ENCODE peak calls at places on chromosomes 2 and 18, in ten cellular contexts. S is neuronal stem cell; G is A673; Q is heart left ventricle; C is tibial nerve; L is CD8-positive, alpha-beta T cell; A is osteoblast; W is neural progenitor cell; T is MM.1S; V is cardiac muscle cell. F is an unnamed sample. For H3K4me1, the result is how much of the 10 kb centered on the place peaks cover.

GRCh38 chr18:47422524-47422923 is 171.1 kb upstream of the SKOR2 start:
- DNase-seq in S (no peak), G (peak), Q (no peak), C (no peak), L (no peak), A (no peak), W (peak), T (no peak), V (no peak), F (peak)

GRCh38 chr2:183995632-183996031 is 602.7 kb upstream of the ZNF804A start:
- DNase-seq in S (no peak), G (no peak), Q (no peak), C (no peak), L (no peak), A (no peak), W (no peak), T (no peak), V (no peak), F (no peak)

GRCh38 chr2:223117533-223117932 is 65.5 kb downstream of the KCNE4 start:
- DNase-seq in S (no peak), G (peak), Q (no peak), C (no peak), L (no peak), A (no peak), W (no peak), T (no peak), V (no peak), F (no peak)

GRCh38 chr2:144010096-144010495 is 509.8 kb downstream of the ZEB2 start:
- DNase-seq in S (no peak), G (no peak), Q (no peak), C (no peak), L (no peak), A (no peak), W (no peak), T (no peak), V (no peak), F (no peak)

GRCh38 chr2:142140434-142140845 is 9.6 kb upstream of the LRP1B start:
- DNase-seq in S (peak), G (peak), Q (no peak), C (no peak), L (no peak), A (no peak), W (peak), T (peak), V (peak), F (no peak)

GRCh38 chr2:29117636-29118303 is 2.6 kb downstream of the CLIP4 start:
- DNase-seq in S (no peak), G (peak), Q (no peak), C (no peak), L (no peak), A (peak), W (no peak), T (no peak), V (peak), F (no peak)

GRCh38 chr2:184685999-184686841 is 87.9 kb downstream of the ZNF804A start:
- DNase-seq in S (no peak), G (no peak), Q (no peak), C (no peak), L (no peak), A (peak), W (no peak), T (no peak), V (peak), F (peak)

GRCh38 chr18:36187826-36188721 is 777 bp downstream of the MOCOS start:
- DNase-seq in S (no peak), G (no peak), Q (no peak), C (no peak), L (no peak), A (peak), W (peak), T (no peak), V (peak), F (peak)

GRCh38 chr2:229446316-229446715 is 175.2 kb upstream of the PID1 start:
- DNase-seq in S (no peak), G (no peak), Q (no peak), C (no peak), L (no peak), A (no peak), W (no peak), T (no peak), V (no peak), F (no peak)

GRCh38 chr2:19993731-19994130 is 3.8 kb upstream of the WDR35 start:
- DNase-seq in S (no peak), G (no peak), Q (no peak), C (no peak), L (no peak), A (no peak), W (no peak), T (no peak), V (no peak), F (no peak)

GRCh38 chr18:1408331-1408835 is 503.7 kb downstream of the ADCYAP1 start:
- DNase-seq in S (no peak), G (no peak), Q (no peak), C (no peak), L (no peak), A (no peak), W (no peak), T (no peak), V (no peak), F (no peak)

GRCh38 chr2:30232027-30232800 is 880 bp downstream of the LBH start:
- DNase-seq in S (peak), G (peak), Q (peak), C (no peak), L (peak), A (peak), W (peak), T (no peak), V (peak), F (peak)

GRCh38 chr2:234444888-234445287 is 52.0 kb downstream of the ARL4C start:
- DNase-seq in S (no peak), G (no peak), Q (peak), C (no peak), L (no peak), A (peak), W (no peak), T (no peak), V (peak), F (no peak)

DNA sequence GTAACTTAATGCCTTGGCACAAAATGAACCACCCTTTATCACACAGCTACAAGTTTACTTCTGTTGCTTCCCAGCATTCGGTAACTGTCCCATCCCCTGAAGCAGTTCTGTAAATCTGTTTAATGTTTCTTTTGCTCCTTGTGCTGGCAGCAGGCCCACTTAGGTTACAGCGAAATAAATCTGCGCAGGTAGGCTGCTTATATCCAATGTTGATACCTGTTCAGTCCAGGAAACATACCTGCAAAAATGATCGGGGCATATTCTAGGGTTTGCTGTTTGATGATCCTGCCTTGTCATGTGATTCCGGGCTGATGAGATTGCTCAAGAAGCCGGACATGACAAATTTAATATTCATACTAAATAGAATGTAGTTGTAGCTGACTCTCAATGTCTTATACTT is 23.3 kb downstream of the PELI1 start:
- DNase-seq in S (no peak), G (no peak), Q (no peak), C (no peak), L (no peak), A (no peak), W (no peak), T (no peak), V (no peak), F (no peak)
- H3K4me1 ChIP-seq in S (under half), G (under half), Q (under half), C (under half), L (under half), A (under half), W (under half), T (under half), V (under half), F (under half)

DNA sequence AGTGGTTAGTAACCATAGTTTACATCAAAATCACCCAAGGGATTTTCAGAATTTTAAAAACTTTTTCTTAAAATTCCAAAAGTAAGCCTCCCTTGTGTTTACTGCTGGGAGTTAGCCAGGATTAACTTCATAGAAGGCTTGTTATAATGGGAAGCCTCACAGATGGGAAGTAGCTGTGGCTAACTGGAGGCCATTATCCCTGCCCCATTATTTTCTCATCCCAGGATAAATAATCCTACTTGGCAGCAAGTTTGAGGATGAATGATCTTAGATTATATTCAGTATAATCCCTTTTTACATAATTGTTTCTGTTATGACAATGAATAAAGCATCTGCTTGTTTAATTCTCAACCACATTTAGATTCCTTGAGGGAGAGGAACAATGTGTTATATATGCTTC is 25.5 kb downstream of the PLEK start:
- DNase-seq in S (no peak), G (peak), Q (no peak), C (no peak), L (no peak), A (no peak), W (no peak), T (no peak), V (no peak), F (no peak)
- H3K4me1 ChIP-seq in S (under half), G (under half), Q (under half), C (under half), L (under half), A (under half), W (under half), T (under half), V (under half), F (under half)

GRCh38 chr2:167966367-167966766 is 281.0 kb downstream of the STK39 start:
- DNase-seq in S (no peak), G (no peak), Q (no peak), C (no peak), L (no peak), A (no peak), W (no peak), T (no peak), V (no peak), F (no peak)

GRCh38 chr2:167963899-167964649 is 283.3 kb downstream of the STK39 start:
- DNase-seq in S (no peak), G (no peak), Q (no peak), C (no peak), L (no peak), A (no peak), W (no peak), T (no peak), V (no peak), F (no peak)

GRCh38 chr2:167965907-167966306 is 281.5 kb downstream of the STK39 start:
- DNase-seq in S (no peak), G (no peak), Q (no peak), C (no peak), L (no peak), A (no peak), W (no peak), T (no peak), V (no peak), F (no peak)

GRCh38 chr2:167962436-167963226 is 284.8 kb downstream of the STK39 start:
- DNase-seq in S (no peak), G (no peak), Q (no peak), C (no peak), L (no peak), A (no peak), W (no peak), T (no peak), V (no peak), F (no peak)

GRCh38 chr2:167964650-167965404 is 282.6 kb downstream of the STK39 start:
- DNase-seq in S (no peak), G (peak), Q (no peak), C (no peak), L (no peak), A (no peak), W (peak), T (no peak), V (peak), F (no peak)
- H3K4me1 ChIP-seq in S (under half), G (under half), Q (under half), C (under half), L (under half), A (under half), W (under half), T (under half), V (under half), F (under half)

DNA sequence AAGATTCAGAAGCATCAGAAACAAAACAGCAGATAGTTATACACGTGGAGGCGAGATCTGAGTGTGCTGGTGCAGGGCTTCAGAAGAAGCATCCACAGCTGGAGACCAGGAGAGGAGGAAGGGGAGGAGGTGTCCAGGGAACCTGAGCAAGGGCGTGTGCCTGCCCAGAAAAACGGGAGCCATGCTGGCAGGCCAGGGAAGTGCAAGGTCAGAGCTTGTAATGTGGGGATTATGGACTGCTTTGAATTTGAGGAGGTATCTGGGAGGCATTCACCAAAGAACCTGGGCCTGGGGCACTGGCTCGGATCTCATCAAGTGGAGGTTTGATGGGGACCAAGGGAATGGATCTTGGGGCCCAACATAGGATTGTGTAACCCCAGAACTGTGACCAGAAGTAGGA is 12.7 kb downstream of the PSD4 start:
- DNase-seq in S (no peak), G (no peak), Q (no peak), C (no peak), L (no peak), A (no peak), W (no peak), T (no peak), V (no peak), F (no peak)
- H3K4me1 ChIP-seq in S (under half), G (under half), Q (under half), C (under half), L (half or more), A (under half), W (under half), T (under half), V (under half), F (under half)

GRCh38 chr2:64866797-64867196 is 122.4 kb upstream of the SLC1A4 start:
- DNase-seq in S (no peak), G (no peak), Q (no peak), C (peak), L (no peak), A (peak), W (no peak), T (no peak), V (peak), F (no peak)

GRCh38 chr2:64867253-64867996 is 121.8 kb upstream of the SLC1A4 start:
- DNase-seq in S (no peak), G (no peak), Q (no peak), C (no peak), L (no peak), A (no peak), W (no peak), T (no peak), V (no peak), F (no peak)

GRCh38 chr2:64865073-64865830 is 123.9 kb upstream of the SLC1A4 start:
- DNase-seq in S (peak), G (peak), Q (peak), C (no peak), L (peak), A (peak), W (peak), T (peak), V (peak), F (peak)

GRCh38 chr2:64863097-64863820 is 125.9 kb upstream of the SLC1A4 start:
- DNase-seq in S (no peak), G (no peak), Q (no peak), C (no peak), L (no peak), A (no peak), W (no peak), T (no peak), V (no peak), F (no peak)

DNA sequence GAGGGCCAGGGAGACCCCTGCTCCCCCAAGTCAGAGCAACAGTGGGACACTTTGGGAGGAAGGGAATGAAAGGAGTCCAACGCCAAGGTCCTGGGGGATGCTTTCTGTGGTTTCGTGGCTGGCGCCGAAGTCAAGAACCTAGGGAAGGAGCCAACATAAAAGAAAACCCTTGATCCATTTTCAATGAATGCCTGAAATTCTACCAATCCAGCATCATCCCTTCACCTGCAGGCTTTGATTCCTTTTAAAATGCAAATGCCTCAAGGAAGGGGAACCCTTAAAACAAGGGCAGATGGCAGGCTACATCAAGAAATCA is 123.4 kb upstream of the SLC1A4 start:
- DNase-seq in S (peak), G (no peak), Q (no peak), C (no peak), L (no peak), A (no peak), W (no peak), T (no peak), V (no peak), F (no peak)
- H3K4me1 ChIP-seq in S (under half), G (under half), Q (under half), C (under half), L (under half), A (under half), W (under half), T (under half), V (under half), F (under half)

DNA sequence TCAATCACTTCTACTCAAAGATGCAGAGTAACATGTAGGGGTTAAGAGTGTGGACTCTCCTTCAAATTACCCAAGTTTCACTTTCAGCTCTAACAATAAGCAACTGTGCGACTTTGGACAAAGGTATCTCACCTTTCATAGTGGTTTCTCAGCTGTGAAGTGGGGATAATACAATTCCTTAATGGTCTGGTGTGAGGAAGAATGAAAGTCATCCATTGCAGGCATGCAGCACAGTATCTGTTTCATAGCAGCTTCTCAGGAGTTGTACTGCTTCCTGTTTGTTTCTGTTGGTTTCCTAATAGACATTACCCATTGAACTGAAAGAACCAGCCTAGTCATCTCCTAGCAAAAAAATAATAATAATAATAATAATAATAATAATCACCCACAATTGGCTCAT is 74.4 kb downstream of the DDX18 start:
- DNase-seq in S (no peak), G (no peak), Q (no peak), C (no peak), L (no peak), A (no peak), W (no peak), T (peak), V (no peak), F (no peak)
- H3K4me1 ChIP-seq in S (under half), G (under half), Q (under half), C (under half), L (under half), A (under half), W (under half), T (under half), V (under half), F (under half)

DNA sequence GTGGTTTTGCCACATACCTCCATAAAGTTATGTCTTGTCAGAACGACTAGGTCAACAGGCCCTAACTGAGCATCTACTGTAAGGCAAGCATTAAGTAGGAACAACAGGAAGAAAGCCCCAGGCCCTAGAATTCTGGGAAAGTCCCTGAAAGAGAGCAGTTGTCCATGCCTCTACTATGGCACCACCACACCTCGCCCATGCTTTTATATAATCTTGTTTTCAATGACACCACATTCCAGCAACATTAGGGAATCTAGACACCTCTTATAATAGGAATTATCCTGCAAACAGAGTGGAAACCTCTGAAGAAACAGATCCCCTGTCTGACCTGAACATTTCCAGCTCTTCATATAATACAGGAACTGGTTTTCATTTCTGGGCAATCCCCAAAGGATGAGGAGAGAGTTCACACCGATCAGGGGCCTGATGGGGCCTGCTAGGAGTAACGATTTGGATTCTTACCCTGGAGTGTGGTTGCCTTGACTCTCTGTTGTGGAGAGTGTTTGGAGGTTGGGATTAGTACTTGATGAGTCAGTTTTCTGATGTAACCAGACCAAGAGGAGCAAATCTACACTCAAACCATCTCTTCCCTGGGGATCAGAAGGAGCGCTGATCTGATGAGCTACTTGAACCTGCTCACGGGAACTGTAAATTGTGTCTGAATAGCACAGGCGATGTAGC is 31.9 kb upstream of the CEP68 start:
- DNase-seq in S (no peak), G (peak), Q (no peak), C (no peak), L (no peak), A (peak), W (no peak), T (no peak), V (peak), F (no peak)
- H3K4me1 ChIP-seq in S (under half), G (under half), Q (under half), C (under half), L (under half), A (under half), W (under half), T (under half), V (under half), F (under half)

GRCh38 chr18:58859935-58860334 is 4.7 kb upstream of the ZNF532 start:
- DNase-seq in S (no peak), G (no peak), Q (no peak), C (no peak), L (no peak), A (no peak), W (peak), T (no peak), V (no peak), F (no peak)

GRCh38 chr18:58862404-58862803 is 2.3 kb upstream of the ZNF532 start:
- DNase-seq in S (no peak), G (no peak), Q (no peak), C (no peak), L (no peak), A (no peak), W (peak), T (no peak), V (no peak), F (no peak)

GRCh38 chr18:58860747-58861224 is 3.9 kb upstream of the ZNF532 start:
- DNase-seq in S (no peak), G (no peak), Q (no peak), C (no peak), L (no peak), A (no peak), W (no peak), T (no peak), V (peak), F (no peak)

GRCh38 chr18:58861853-58862252 is 2.8 kb upstream of the ZNF532 start:
- DNase-seq in S (no peak), G (no peak), Q (no peak), C (no peak), L (no peak), A (no peak), W (no peak), T (no peak), V (no peak), F (no peak)

GRCh38 chr18:58861353-58861752 is 3.3 kb upstream of the ZNF532 start:
- DNase-seq in S (no peak), G (no peak), Q (no peak), C (no peak), L (no peak), A (no peak), W (peak), T (no peak), V (no peak), F (no peak)
- H3K4me1 ChIP-seq in S (under half), G (half or more), Q (half or more), C (under half), L (under half), A (under half), W (half or more), T (under half), V (half or more), F (under half)

GRCh38 chr2:85906748-85907147 is 18.0 kb upstream of the ST3GAL5 start:
- DNase-seq in S (no peak), G (no peak), Q (no peak), C (no peak), L (no peak), A (no peak), W (no peak), T (no peak), V (no peak), F (no peak)
- H3K4me1 ChIP-seq in S (under half), G (under half), Q (under half), C (under half), L (under half), A (under half), W (under half), T (under half), V (under half), F (under half)

DNA sequence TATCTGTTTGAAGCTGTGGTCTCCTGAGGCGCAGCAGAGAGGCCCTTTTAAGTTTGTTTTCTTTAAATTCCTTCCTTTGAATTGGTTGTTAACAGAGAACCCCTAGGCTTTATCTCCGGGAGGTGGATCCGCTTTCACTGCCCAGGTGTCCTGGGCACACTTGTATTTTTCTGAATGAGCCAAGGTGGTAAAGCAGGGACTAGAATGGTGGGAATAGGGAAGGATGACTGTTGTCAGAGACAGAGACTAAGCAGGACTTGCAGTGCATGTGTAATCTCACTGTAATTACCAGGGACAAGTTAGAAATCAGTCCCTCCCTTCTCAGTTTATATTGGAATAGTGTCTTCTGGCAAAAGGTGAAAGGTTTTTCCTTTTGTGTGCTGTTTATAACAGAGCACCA is 72.8 kb downstream of the PHLPP1 start:
- DNase-seq in S (no peak), G (no peak), Q (no peak), C (no peak), L (no peak), A (no peak), W (peak), T (no peak), V (no peak), F (no peak)
- H3K4me1 ChIP-seq in S (under half), G (under half), Q (under half), C (under half), L (under half), A (under half), W (half or more), T (under half), V (under half), F (under half)